ENCODE peak calls at places on chromosomes 4 and X, in six cellular contexts. C is neural crest cell; R is nephron progenitor cell; L is CD8-positive, alpha-beta T cell; T is cardiac muscle cell; A is AG09319. X is an unnamed sample.

GRCh38 chr4:142354041-142354440 is 492.1 kb downstream of the INPP4B start:
- DNase-seq in C (no peak), R (no peak), L (no peak), T (no peak), A (no peak), X (no peak)

GRCh38 chr4:69828828-69829227 is 31.1 kb downstream of the SULT1E1 start:
- DNase-seq in C (no peak), R (no peak), L (no peak), T (peak; percentile 37), A (no peak), X (no peak)

GRCh38 chrX:23610491-23610890 is 56.8 kb upstream of the PRDX4 start:
- DNase-seq in C (no peak), R (no peak), L (no peak), T (no peak), A (no peak), X (no peak)

GRCh38 chr4:55808187-55808586 is 11.4 kb upstream of the EXOC1L start:
- DNase-seq in C (no peak), R (no peak), L (no peak), T (no peak), A (no peak), X (no peak)

GRCh38 chr4:109434007-109434792 is 585 bp downstream of the SEC24B start:
- DNase-seq in C (peak; percentile 27), R (no peak), L (peak; percentile 51), T (peak; percentile 19), A (no peak), X (no peak)

GRCh38 chr4:151114986-151115385 is 15.6 kb downstream of the RPS3A start:
- DNase-seq in C (no peak), R (no peak), L (no peak), T (peak; percentile 54), A (no peak), X (no peak)

GRCh38 chr4:8000721-8001491 is 61.2 kb upstream of the AFAP1 start:
- DNase-seq in C (no peak), R (no peak), L (no peak), T (no peak), A (no peak), X (no peak)

GRCh38 chrX:100750901-100751300 is 19.0 kb upstream of the SYTL4 start:
- DNase-seq in C (no peak), R (no peak), L (no peak), T (no peak), A (no peak), X (no peak)

GRCh38 chr4:138560448-138560847 is 318.3 kb upstream of the SLC7A11 start:
- DNase-seq in C (no peak), R (no peak), L (no peak), T (no peak), A (no peak), X (no peak)

GRCh38 chrX:111652719-111653118 is 28.3 kb upstream of the ALG13 start:
- DNase-seq in C (no peak), R (no peak), L (no peak), T (no peak), A (no peak), X (no peak)

GRCh38 chr4:15531792-15532191 is 62.1 kb downstream of the CC2D2A start:
- DNase-seq in C (no peak), R (no peak), L (no peak), T (no peak), A (no peak), X (no peak)

GRCh38 chr4:112327950-112328349 is 30.8 kb downstream of the ALPK1 start:
- DNase-seq in C (no peak), R (no peak), L (no peak), T (peak; percentile 74), A (peak; percentile 27), X (peak; percentile 14)

GRCh38 chr4:70359115-70359661 is 1.4 kb upstream of the SMR3A start:
- DNase-seq in C (no peak), R (no peak), L (no peak), T (no peak), A (no peak), X (no peak)

GRCh38 chrX:108299704-108300103 is 138.5 kb downstream of the COL4A6 start:
- DNase-seq in C (no peak), R (no peak), L (no peak), T (no peak), A (no peak), X (no peak)

GRCh38 chrX:108298165-108298602 is 140.0 kb downstream of the COL4A6 start:
- DNase-seq in C (no peak), R (peak; percentile 4), L (no peak), T (no peak), A (no peak), X (no peak)

GRCh38 chrX:108292053-108292452 is 146.2 kb downstream of the COL4A6 start:
- DNase-seq in C (no peak), R (no peak), L (no peak), T (no peak), A (no peak), X (no peak)

GRCh38 chrX:108299101-108299591 is 139.1 kb downstream of the COL4A6 start:
- DNase-seq in C (no peak), R (peak; percentile 4), L (no peak), T (peak; percentile 51), A (no peak), X (peak; percentile 9)

GRCh38 chrX:108297290-108297689 is 140.9 kb downstream of the COL4A6 start:
- DNase-seq in C (no peak), R (no peak), L (no peak), T (no peak), A (no peak), X (no peak)
- TF ChIP-seq CTCF in C (no peak), R (no peak), L (no peak), T (no peak), A (peak; percentile 10), X (no peak)

DNA sequence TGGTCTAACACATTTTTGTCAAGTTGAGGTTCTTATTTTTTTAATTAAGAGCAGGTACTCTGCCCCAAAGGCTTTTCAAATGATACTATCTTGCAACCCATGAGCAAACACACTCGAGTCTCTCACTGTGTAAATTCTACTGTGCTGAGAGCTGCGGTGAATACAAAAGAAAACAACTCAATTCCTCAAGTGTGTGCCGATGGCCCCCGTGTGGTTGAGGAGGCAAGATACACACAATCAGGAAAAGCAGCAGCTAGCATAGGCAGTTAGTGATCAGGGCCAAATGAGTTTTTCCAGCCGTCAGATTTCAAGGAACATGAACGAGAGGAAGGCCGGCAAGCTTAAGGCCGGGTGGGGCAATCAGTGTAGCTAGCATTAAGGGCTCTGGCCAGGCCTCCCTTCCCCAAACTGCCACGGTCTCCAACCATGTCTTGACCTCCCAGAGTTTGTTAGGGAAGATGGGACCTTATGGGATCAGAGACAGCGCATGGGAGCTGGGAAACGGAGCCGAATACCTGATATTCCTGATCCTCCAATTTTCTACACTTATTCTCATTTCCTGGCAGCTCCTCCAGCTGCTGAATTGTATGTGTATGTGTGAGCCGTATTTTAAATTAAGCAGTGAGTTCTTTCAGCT is 59.7 kb downstream of the RTL9 start:
- DNase-seq in C (peak; percentile 39), R (peak; percentile 49), L (no peak), T (peak; percentile 80), A (no peak), X (no peak)
- TF ChIP-seq CTCF in C (peak; percentile 68), R (peak; percentile 55), L (no peak), T (peak; percentile 60), A (peak; percentile 53), X (peak; percentile 54)

DNA sequence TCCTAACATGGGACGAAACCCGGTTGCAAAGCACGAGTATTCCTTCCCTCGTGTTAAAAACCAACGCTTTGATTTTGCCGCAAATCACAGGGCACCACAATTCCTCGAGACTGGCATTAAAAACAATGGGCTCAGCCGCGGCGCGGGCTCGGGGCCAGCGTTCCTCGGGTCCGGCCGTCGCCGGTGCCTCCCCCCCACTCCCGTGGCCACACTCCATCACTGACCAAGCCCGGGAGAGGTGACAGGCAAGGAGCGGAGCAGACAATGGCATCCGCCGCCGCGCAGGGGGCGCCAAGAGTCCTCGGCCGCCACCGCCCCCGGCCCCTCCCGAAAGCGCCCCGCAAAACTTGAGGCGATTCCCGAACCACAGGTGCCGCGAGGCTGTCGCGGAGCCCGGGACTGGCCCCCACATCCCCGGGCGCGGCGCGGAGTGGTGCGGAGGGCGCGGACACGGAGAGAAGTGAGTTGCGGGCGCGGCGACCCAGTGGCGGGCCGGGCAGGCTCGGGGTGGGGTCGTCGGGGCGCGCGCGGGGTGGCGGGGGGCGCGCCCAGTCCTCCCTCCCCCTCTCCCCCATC is 445 bp downstream of the AP1S2 start:
- DNase-seq in C (peak; percentile 61), R (peak; percentile 85), L (peak; percentile 71), T (peak; percentile 9), A (no peak), X (no peak)
- TF ChIP-seq CTCF in C (peak; percentile 53), R (no peak), L (peak; percentile 29), T (peak; percentile 5), A (peak; percentile 4), X (peak; percentile 8)

GRCh38 chr4:17155486-17155885 is 257.0 kb upstream of the LDB2 start:
- DNase-seq in C (no peak), R (no peak), L (no peak), T (peak; percentile 64), A (no peak), X (no peak)
- TF ChIP-seq CTCF in C (no peak), R (no peak), L (no peak), T (peak; percentile 7), A (peak; percentile 9), X (no peak)